ENCODE peak calls at places on chromosomes 7 and 10, in four cellular contexts. M is HepG2, T is GM12878, G is K562. O is an unnamed sample.

GRCh38 chr10:49309691-49310371 is 10.9 kb downstream of the C10orf71 start:
- DNase-seq in M (no peak), T (peak; percentile 41), G (no peak), O (no peak)

GRCh38 chr7:114819629-114820362 is 102.1 kb upstream of the MDFIC start:
- DNase-seq in M (peak; percentile 4), T (no peak), G (no peak), O (peak; percentile 44)

GRCh38 chr7:24318326-24318725 is 34.3 kb downstream of the NPY start:
- DNase-seq in M (no peak), T (no peak), G (peak; percentile 38), O (no peak)

GRCh38 chr10:21953585-21954057 is 49.9 kb downstream of the DNAJC1 start:
- DNase-seq in M (peak; percentile 36), T (no peak), G (peak; percentile 53), O (peak; percentile 70)

GRCh38 chr10:7184660-7185366 is 226.0 kb downstream of the SFMBT2 start:
- DNase-seq in M (no peak), T (peak; percentile 59), G (no peak), O (no peak)

GRCh38 chr10:24721254-24722106 is 2.2 kb downstream of the ARHGAP21 start:
- DNase-seq in M (no peak), T (no peak), G (peak; percentile 42), O (peak; percentile 55)

GRCh38 chr10:128087146-128087883 is 38.9 kb downstream of the MKI67 start:
- DNase-seq in M (no peak), T (no peak), G (no peak), O (peak; percentile 24)

GRCh38 chr7:124246262-124246863 is 213.5 kb upstream of the TMEM229A start:
- DNase-seq in M (peak; percentile 44), T (no peak), G (no peak), O (peak; percentile 28)

GRCh38 chr7:24905996-24906770 is 73.8 kb downstream of the OSBPL3 start:
- DNase-seq in M (no peak), T (no peak), G (no peak), O (no peak)

GRCh38 chr7:26100940-26101339 is 51.1 kb upstream of the NFE2L3 start:
- DNase-seq in M (no peak), T (no peak), G (no peak), O (no peak)

GRCh38 chr10:86164216-86164774 is 202.3 kb downstream of the GRID1 start:
- DNase-seq in M (peak; percentile 6), T (no peak), G (no peak), O (no peak)

GRCh38 chr10:131848296-131848695 is 52.5 kb upstream of the PPP2R2D start:
- DNase-seq in M (no peak), T (no peak), G (no peak), O (no peak)

GRCh38 chr10:89465196-89465595 is 50.8 kb downstream of the IFIT5 start:
- DNase-seq in M (no peak), T (no peak), G (no peak), O (no peak)

GRCh38 chr7:21967500-21968099 is 21.9 kb upstream of the CDCA7L start:
- DNase-seq in M (no peak), T (no peak), G (no peak), O (no peak)

GRCh38 chr7:108335264-108335918 is 120.8 kb downstream of the NRCAM start:
- DNase-seq in M (no peak), T (no peak), G (no peak), O (peak; percentile 19)

GRCh38 chr7:104160375-104160774 is 47.4 kb downstream of the ORC5 start:
- DNase-seq in M (no peak), T (no peak), G (no peak), O (peak; percentile 40)

GRCh38 chr10:73485320-73485719 is 10.5 kb downstream of the PPP3CB start:
- DNase-seq in M (no peak), T (no peak), G (no peak), O (no peak)
- TF ChIP-seq MYC in M (no peak), T (no peak), G (no peak), O (no peak)

DNA sequence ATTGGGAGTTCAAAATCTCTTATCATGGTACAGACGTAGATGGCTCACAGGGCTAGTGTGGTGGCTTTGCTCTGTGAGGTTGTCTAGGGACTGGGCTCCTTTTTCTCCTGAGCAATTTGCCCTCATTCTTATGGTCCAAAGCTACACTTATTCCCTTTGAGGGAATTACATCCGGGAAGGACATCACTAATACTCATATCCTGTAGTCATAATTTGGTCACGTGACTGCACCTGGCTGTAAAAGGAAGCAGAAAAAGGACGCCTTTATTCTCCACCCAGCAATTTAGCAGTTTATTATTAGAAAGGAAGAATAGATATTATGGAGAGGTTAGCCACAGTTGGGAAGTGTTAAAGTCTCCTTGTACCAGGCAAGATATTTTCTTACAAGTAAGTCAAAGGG is 28.1 kb downstream of the ARID5B start:
- DNase-seq in M (no peak), T (no peak), G (no peak), O (no peak)
- H4K20me1 ChIP-seq in M (peaks cover 2% of the 10 kb centered on the region), T (no peaks in the 10 kb centered on the region), G (no peaks in the 10 kb centered on the region), O (no peaks in the 10 kb centered on the region)

GRCh38 chr7:75966209-75966961 is 28.0 kb downstream of the TMEM120A start:
- DNase-seq in M (no peak), T (no peak), G (no peak), O (no peak)
- TF ChIP-seq POLR2AphosphoS5 in M (no peak), T (no peak), G (no peak), O (no peak)

GRCh38 chr7:75737856-75738603 is 711 bp downstream of the HIP1 start:
- DNase-seq in M (no peak), T (no peak), G (peak; percentile 22), O (no peak)
- TF ChIP-seq MYC in M (no peak), T (no peak), G (no peak), O (no peak)

DNA sequence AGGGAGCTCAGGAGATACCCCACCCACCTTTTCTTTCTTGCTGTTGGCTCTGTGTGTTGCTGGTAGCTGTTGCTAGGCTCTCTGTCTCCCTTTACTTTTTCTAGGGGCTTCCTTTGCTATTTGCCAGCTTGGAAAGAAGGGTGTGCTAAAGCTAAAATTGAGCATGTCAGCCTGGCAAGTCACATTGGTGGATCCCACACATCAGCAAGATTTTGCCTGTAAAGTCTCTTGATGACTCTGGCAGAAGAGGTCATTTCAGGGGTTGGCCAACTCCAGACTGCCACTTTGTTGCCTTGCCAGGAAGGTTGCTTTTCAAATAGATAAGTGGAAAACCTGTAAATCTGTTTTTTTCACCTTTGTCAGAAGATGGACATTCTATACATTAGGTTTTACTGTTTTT is 9.9 kb downstream of the CCNY start:
- DNase-seq in M (no peak), T (no peak), G (no peak), O (no peak)
- H4K20me1 ChIP-seq in M (peaks cover 53% of the 10 kb centered on the region), T (no peaks in the 10 kb centered on the region), G (peaks cover 40% of the 10 kb centered on the region), O (peaks cover 18% of the 10 kb centered on the region)

O was measured in endothelial cell of umbilical vein.